ENCODE peak calls at places on chromosome 1, in five cellular contexts. P, T, X, R and K are unnamed samples.

GRCh38 chr1:110087812-110088738 is 17.6 kb upstream of the ALX3 start:
- DNase-seq in P (peak; percentile 52), T (no peak), X (peak; percentile 37), R (peak; percentile 36), K (peak; percentile 74)

GRCh38 chr1:25112400-25112799 is 119.9 kb downstream of the SYF2 start:
- DNase-seq in P (no peak), T (no peak), X (no peak), R (no peak), K (no peak)

GRCh38 chr1:177355575-177355974 is 184.8 kb downstream of the BRINP2 start:
- DNase-seq in P (no peak), T (no peak), X (no peak), R (peak; percentile 9), K (peak; percentile 41)

GRCh38 chr1:227728059-227728891 is 6.8 kb downstream of the JMJD4 start:
- DNase-seq in P (no peak), T (peak; percentile 88), X (peak; percentile 41), R (peak; percentile 62), K (peak; percentile 77)

GRCh38 chr1:37250371-37250770 is 216.1 kb upstream of the GRIK3 start:
- DNase-seq in P (no peak), T (no peak), X (no peak), R (no peak), K (no peak)

GRCh38 chr1:203156280-203156679 is 19.3 kb downstream of the MYBPH start:
- DNase-seq in P (no peak), T (no peak), X (no peak), R (no peak), K (no peak)

GRCh38 chr1:163315773-163316374 is 5.9 kb upstream of the NUF2 start:
- DNase-seq in P (peak; percentile 40), T (no peak), X (no peak), R (peak; percentile 42), K (peak; percentile 62)

GRCh38 chr1:63524166-63524565 is 841 bp downstream of the EFCAB7 start:
- DNase-seq in P (no peak), T (no peak), X (no peak), R (no peak), K (peak; percentile 15)